ENCODE peak calls at places on chromosomes 7 and 10, in four cellular contexts. T is A549, N is K562, Y is breast epithelium. S is an unnamed sample.

GRCh38 chr7:99864041-99864440 is 12.8 kb downstream of the OR2AE1 start:
- DNase-seq in T (no peak), Y (no peak), N (no peak), S (no peak)

GRCh38 chr10:47282657-47283018 is 17.4 kb upstream of the GDF10 start:
- DNase-seq in Y (no peak), T (no peak), N (no peak), S (no peak)

GRCh38 chr7:5284304-5285281 is 1.9 kb downstream of the SLC29A4 start:
- DNase-seq in Y (no peak), T (peak; percentile 83), N (peak; percentile 36), S (no peak)

GRCh38 chr10:80356563-80356999 is at the start of the genes DYDC1 and DYDC2:
- DNase-seq in N (peak; percentile 16), T (no peak), Y (peak; percentile 29), S (peak; percentile 82)

GRCh38 chr10:31395695-31396094 is 76.7 kb downstream of the ZEB1 start:
- DNase-seq in N (no peak), T (no peak), Y (no peak), S (no peak)

GRCh38 chr7:134708692-134709091 is 62.0 kb downstream of the BPGM start:
- DNase-seq in Y (no peak), N (no peak), T (no peak), S (no peak)

GRCh38 chr10:48811917-48812316 is 127.2 kb downstream of the WDFY4 start:
- DNase-seq in T (no peak), N (no peak), Y (no peak), S (no peak)

GRCh38 chr7:254337-255037 is 35.5 kb upstream of the FOXL3 start:
- DNase-seq in T (no peak), N (no peak), Y (no peak), S (no peak)

GRCh38 chr7:159146084-159146858 is 1.6 kb upstream of the VIPR2 start:
- DNase-seq in T (no peak), Y (no peak), N (no peak), S (no peak)

GRCh38 chr10:14485986-14486385 is 155.3 kb upstream of the FRMD4A start:
- DNase-seq in N (no peak), Y (no peak), T (no peak), S (no peak)

GRCh38 chr7:27249724-27250636 is 7.4 kb downstream of the EVX1 start:
- DNase-seq in Y (no peak), N (no peak), T (no peak), S (no peak)

GRCh38 chr10:76902949-76903348 is 734.7 kb downstream of the KCNMA1 start:
- DNase-seq in N (no peak), Y (no peak), T (no peak), S (no peak)

GRCh38 chr7:47584128-47584865 is 2.4 kb upstream of the TNS3 start:
- DNase-seq in T (no peak), Y (no peak), N (no peak), S (no peak)

GRCh38 chr7:134752006-134752760 is 27.3 kb upstream of the CALD1 start:
- DNase-seq in N (no peak), T (no peak), Y (no peak), S (no peak)

GRCh38 chr10:33280217-33280616 is 54.2 kb downstream of the NRP1 start:
- DNase-seq in N (no peak), Y (no peak), T (no peak), S (no peak)

GRCh38 chr7:141381794-141382453 is 169.3 kb upstream of the AGK start:
- DNase-seq in T (no peak), Y (no peak), N (no peak), S (no peak)

DNA sequence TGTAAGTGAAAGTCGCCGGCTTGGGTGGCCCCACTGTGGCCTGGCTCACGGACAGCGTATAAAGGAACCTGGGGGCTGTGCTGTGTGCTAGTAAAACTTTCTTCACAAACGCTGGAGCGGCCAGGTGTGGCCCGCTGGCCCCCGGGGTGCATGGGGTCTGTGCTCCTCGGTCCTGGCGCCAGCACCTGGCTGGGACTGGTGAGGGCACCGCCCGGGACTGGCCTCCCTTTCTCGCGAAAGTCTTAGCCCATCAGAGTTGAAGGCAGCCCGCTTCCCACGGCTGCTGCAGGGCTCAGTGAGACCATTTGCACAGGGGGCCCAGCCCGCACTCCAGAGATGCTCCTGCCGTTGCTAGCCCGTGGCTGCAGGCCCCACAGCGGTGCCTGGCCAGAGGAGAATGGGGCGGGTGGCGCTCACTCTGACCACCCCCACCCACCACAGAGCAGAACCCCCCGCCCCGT is 5.8 kb downstream of the PWWP2B start:
- DNase-seq in N (no peak), T (no peak), Y (no peak), S (peak; percentile 76)
- H3K4me1 ChIP-seq in N (peaks cover 5% of the 10 kb centered on the region), T (peaks cover 14% of the 10 kb centered on the region), Y (peaks cover 22% of the 10 kb centered on the region), S (peaks cover 65% of the 10 kb centered on the region)

DNA sequence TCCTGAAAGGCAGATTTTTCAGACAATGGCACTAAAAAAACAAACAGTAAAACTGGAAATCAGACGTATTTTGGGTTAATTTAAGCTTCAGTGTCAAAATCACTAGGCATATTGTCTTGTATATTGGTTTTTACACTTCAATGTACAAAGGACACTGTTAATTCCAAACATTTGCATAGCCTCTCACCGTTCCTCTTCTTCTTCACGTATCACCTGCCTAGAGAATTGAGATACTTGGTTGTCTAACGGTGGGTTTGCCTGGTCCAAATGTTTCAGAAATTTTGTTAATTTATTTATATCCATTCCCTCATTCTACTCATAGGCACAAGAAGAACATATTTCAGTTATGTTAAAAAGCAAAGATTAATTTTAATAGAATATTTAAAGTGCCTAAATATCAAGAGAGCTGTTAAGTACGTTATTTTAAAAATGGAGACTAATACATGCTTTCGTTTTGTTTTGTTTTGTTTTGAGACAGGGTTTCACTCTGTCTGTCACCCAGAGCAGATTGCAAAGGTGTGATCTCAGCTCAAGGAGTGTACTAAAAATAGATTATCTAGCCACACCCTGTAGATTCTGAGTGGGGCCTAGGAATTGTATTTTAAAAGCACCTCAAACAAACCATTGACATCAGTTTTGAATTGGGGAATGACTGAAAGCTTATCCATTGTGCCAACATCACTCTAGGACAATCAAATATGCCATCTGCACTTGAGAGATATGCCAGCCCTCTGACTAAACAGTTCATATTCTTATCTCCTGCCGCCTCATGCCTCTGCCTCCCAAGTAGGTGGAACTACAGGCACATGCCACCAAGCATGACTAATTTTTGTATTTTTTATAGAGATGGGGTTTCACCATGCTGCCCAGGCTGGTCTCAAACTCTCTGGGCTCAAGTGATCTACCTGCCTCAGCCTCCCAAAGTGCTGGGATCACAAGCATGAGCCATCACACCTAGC is 42.9 kb upstream of the HGF start:
- DNase-seq in N (no peak), T (no peak), Y (no peak), S (no peak)
- TF ChIP-seq POLR2A in N (no peak), T (no peak), Y (no peak), S (no peak)

DNA sequence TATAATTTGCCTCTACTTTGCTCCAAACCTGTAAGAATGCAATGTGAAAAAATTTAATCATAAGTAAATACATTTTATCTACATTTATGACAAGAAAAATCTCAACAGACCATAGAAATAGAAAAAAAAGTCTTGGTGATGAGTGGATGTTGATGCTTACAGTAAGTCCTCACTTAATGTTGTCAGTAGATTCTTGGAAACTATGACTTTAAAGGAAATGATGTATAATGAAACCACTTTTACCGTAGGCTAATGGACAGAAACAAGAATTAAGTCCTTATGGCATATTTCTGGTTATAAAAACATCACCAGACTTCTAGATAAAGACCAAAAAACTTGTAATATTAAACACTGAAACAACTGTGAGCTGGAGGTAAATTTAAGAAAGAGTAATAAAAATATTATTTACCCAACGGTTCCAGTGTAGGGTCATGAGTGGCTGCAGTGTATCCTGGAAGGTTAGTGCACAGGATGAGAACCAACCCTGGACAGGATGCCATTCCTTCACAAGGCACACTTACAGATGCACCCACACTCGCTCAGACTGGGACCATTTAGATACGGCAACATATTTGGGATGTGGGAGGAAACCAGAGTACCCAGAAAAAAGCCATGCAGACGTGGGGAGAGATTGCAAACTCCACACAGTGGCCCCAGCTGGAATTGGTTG is 76.3 kb downstream of the GLCCI1 start:
- DNase-seq in N (no peak), T (no peak), Y (no peak), S (no peak)
- H3K4me1 ChIP-seq in N (no peaks in the 10 kb centered on the region), T (no peaks in the 10 kb centered on the region), Y (no peaks in the 10 kb centered on the region), S (no peaks in the 10 kb centered on the region)

DNA sequence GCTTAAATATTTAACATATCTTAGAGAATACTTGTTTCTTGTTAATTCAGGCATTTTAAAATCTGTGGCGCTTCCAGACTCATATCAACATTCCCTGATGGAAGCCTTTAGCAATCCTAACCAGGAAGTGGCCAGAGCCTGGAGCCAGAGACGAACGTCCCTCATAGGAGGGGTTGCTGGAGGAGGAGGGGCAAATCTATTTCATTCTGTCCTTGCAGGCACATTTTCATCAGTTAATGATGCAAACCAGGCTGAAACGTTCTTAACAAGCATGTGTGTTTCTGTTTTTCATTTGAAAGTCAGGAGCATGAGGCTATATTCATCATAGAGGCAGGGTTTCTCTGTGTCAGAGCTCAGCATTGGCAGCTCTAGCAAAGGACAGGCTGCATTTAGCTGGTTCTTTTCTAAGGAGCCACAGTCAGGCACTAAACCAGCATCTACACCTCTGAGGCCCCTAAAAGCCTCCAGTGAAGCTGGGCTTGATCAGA is 17.8 kb upstream of the IFIT2 start:
- DNase-seq in N (no peak), Y (peak; percentile 40), T (peak; percentile 64), S (no peak)
- TF ChIP-seq POLR2A in N (no peak), Y (no peak), T (no peak), S (no peak)

GRCh38 chr7:36153571-36154097 is 580 bp downstream of the EEPD1 start:
- DNase-seq in N (peak; percentile 25), Y (no peak), T (peak; percentile 18), S (peak; percentile 95)
- H3K4me1 ChIP-seq in N (peaks cover 7% of the 10 kb centered on the region), Y (peaks cover 12% of the 10 kb centered on the region), T (peaks cover 50% of the 10 kb centered on the region), S (peaks cover 52% of the 10 kb centered on the region)

S was measured in spleen.